ENCODE peak calls at places on chromosomes 16 and 17, in four cellular contexts. One of them, this sample, is unnamed.

GRCh38 chr17:59331929-59332889 is 754 bp downstream of the YPEL2 start:
- DNase-seq in NCI-H146: peak; percentile 27
- DNase-seq in stimulated activated CD8-positive, alpha-beta memory T cell treated with anti-CD3 and anti-CD28 coated beads, Interleukin-12 subunit alpha, Interleukin-12 subunit beta, amount 100 ng/mL, for 1 hour: no peak
- DNase-seq in stomach: peak; percentile 57
- DNase-seq in this sample: no peak

GRCh38 chr16:29909398-29909797 is 9.1 kb downstream of the ASPHD1 start:
- DNase-seq in NCI-H146: no peak
- DNase-seq in stimulated activated CD8-positive, alpha-beta memory T cell treated with anti-CD3 and anti-CD28 coated beads, Interleukin-12 subunit alpha, Interleukin-12 subunit beta, amount 100 ng/mL, for 1 hour: no peak
- DNase-seq in stomach: no peak
- DNase-seq in this sample: no peak

GRCh38 chr17:82231562-82232321 is 2.9 kb downstream of the SLC16A3 start:
- DNase-seq in NCI-H146: no peak
- DNase-seq in stimulated activated CD8-positive, alpha-beta memory T cell treated with anti-CD3 and anti-CD28 coated beads, Interleukin-12 subunit alpha, Interleukin-12 subunit beta, amount 100 ng/mL, for 1 hour: no peak
- DNase-seq in stomach: peak; percentile 75
- DNase-seq in this sample: no peak

GRCh38 chr16:50635505-50636392 is 45.4 kb downstream of the SNX20 start:
- DNase-seq in NCI-H146: no peak
- DNase-seq in stimulated activated CD8-positive, alpha-beta memory T cell treated with anti-CD3 and anti-CD28 coated beads, Interleukin-12 subunit alpha, Interleukin-12 subunit beta, amount 100 ng/mL, for 1 hour: no peak
- DNase-seq in stomach: no peak
- DNase-seq in this sample: no peak

GRCh38 chr16:67278773-67279295 is 498 bp upstream of the PLEKHG4 start:
- DNase-seq in NCI-H146: peak; percentile 47
- DNase-seq in stimulated activated CD8-positive, alpha-beta memory T cell treated with anti-CD3 and anti-CD28 coated beads, Interleukin-12 subunit alpha, Interleukin-12 subunit beta, amount 100 ng/mL, for 1 hour: no peak
- DNase-seq in stomach: no peak
- DNase-seq in this sample: peak; percentile 46

GRCh38 chr16:14564881-14565687 is 65.0 kb downstream of the PARN start:
- DNase-seq in NCI-H146: peak; percentile 98
- DNase-seq in stimulated activated CD8-positive, alpha-beta memory T cell treated with anti-CD3 and anti-CD28 coated beads, Interleukin-12 subunit alpha, Interleukin-12 subunit beta, amount 100 ng/mL, for 1 hour: no peak
- DNase-seq in stomach: no peak
- DNase-seq in this sample: peak; percentile 70

GRCh38 chr16:1614226-1615102 is 2.3 kb downstream of the CRAMP1 start:
- DNase-seq in NCI-H146: peak; percentile 30
- DNase-seq in stimulated activated CD8-positive, alpha-beta memory T cell treated with anti-CD3 and anti-CD28 coated beads, Interleukin-12 subunit alpha, Interleukin-12 subunit beta, amount 100 ng/mL, for 1 hour: no peak
- DNase-seq in stomach: peak; percentile 31
- DNase-seq in this sample: peak; percentile 2

GRCh38 chr17:50356892-50357510 is 11.1 kb downstream of the XYLT2 start:
- DNase-seq in NCI-H146: no peak
- DNase-seq in stimulated activated CD8-positive, alpha-beta memory T cell treated with anti-CD3 and anti-CD28 coated beads, Interleukin-12 subunit alpha, Interleukin-12 subunit beta, amount 100 ng/mL, for 1 hour: no peak
- DNase-seq in stomach: peak; percentile 15
- DNase-seq in this sample: no peak

GRCh38 chr16:8634991-8635736 is 13.7 kb downstream of the METTL22 start:
- DNase-seq in NCI-H146: no peak
- DNase-seq in stimulated activated CD8-positive, alpha-beta memory T cell treated with anti-CD3 and anti-CD28 coated beads, Interleukin-12 subunit alpha, Interleukin-12 subunit beta, amount 100 ng/mL, for 1 hour: no peak
- DNase-seq in stomach: no peak
- DNase-seq in this sample: no peak

GRCh38 chr16:49875812-49876715 is 20.2 kb upstream of the ZNF423 start:
- DNase-seq in NCI-H146: no peak
- DNase-seq in stimulated activated CD8-positive, alpha-beta memory T cell treated with anti-CD3 and anti-CD28 coated beads, Interleukin-12 subunit alpha, Interleukin-12 subunit beta, amount 100 ng/mL, for 1 hour: no peak
- DNase-seq in stomach: no peak
- DNase-seq in this sample: no peak

GRCh38 chr17:8966926-8967325 is 1.4 kb upstream of the PIK3R5 start:
- DNase-seq in NCI-H146: no peak
- DNase-seq in stimulated activated CD8-positive, alpha-beta memory T cell treated with anti-CD3 and anti-CD28 coated beads, Interleukin-12 subunit alpha, Interleukin-12 subunit beta, amount 100 ng/mL, for 1 hour: no peak
- DNase-seq in stomach: no peak
- DNase-seq in this sample: no peak

GRCh38 chr17:78409191-78409621 is 30.8 kb downstream of the PGS1 start:
- DNase-seq in NCI-H146: peak; percentile 91
- DNase-seq in stimulated activated CD8-positive, alpha-beta memory T cell treated with anti-CD3 and anti-CD28 coated beads, Interleukin-12 subunit alpha, Interleukin-12 subunit beta, amount 100 ng/mL, for 1 hour: no peak
- DNase-seq in stomach: peak; percentile 83
- DNase-seq in this sample: peak; percentile 78

GRCh38 chr17:57557793-57558681 is 187.1 kb downstream of the CCDC182 start:
- DNase-seq in NCI-H146: no peak
- DNase-seq in stimulated activated CD8-positive, alpha-beta memory T cell treated with anti-CD3 and anti-CD28 coated beads, Interleukin-12 subunit alpha, Interleukin-12 subunit beta, amount 100 ng/mL, for 1 hour: no peak
- DNase-seq in stomach: no peak
- DNase-seq in this sample: no peak

GRCh38 chr17:76585649-76586593 is at the start of gene ST6GALNAC2:
- DNase-seq in NCI-H146: peak; percentile 83
- DNase-seq in stimulated activated CD8-positive, alpha-beta memory T cell treated with anti-CD3 and anti-CD28 coated beads, Interleukin-12 subunit alpha, Interleukin-12 subunit beta, amount 100 ng/mL, for 1 hour: no peak
- DNase-seq in stomach: peak; percentile 84
- DNase-seq in this sample: peak; percentile 48

GRCh38 chr16:25692734-25693508 is 1.2 kb downstream of the HS3ST4 start:
- DNase-seq in NCI-H146: no peak
- DNase-seq in stimulated activated CD8-positive, alpha-beta memory T cell treated with anti-CD3 and anti-CD28 coated beads, Interleukin-12 subunit alpha, Interleukin-12 subunit beta, amount 100 ng/mL, for 1 hour: no peak
- DNase-seq in stomach: no peak
- DNase-seq in this sample: no peak

GRCh38 chr16:19136549-19137196 is 22.9 kb downstream of the ITPRIPL2 start:
- DNase-seq in NCI-H146: no peak
- DNase-seq in stimulated activated CD8-positive, alpha-beta memory T cell treated with anti-CD3 and anti-CD28 coated beads, Interleukin-12 subunit alpha, Interleukin-12 subunit beta, amount 100 ng/mL, for 1 hour: no peak
- DNase-seq in stomach: no peak
- DNase-seq in this sample: no peak

GRCh38 chr16:86427327-86427935 is 82.9 kb upstream of the FOXF1 start:
- DNase-seq in NCI-H146: no peak
- DNase-seq in stimulated activated CD8-positive, alpha-beta memory T cell treated with anti-CD3 and anti-CD28 coated beads, Interleukin-12 subunit alpha, Interleukin-12 subunit beta, amount 100 ng/mL, for 1 hour: no peak
- DNase-seq in stomach: no peak
- DNase-seq in this sample: no peak

GRCh38 chr17:8223356-8224063 is 13.1 kb upstream of the AURKB start:
- DNase-seq in NCI-H146: peak; percentile 76
- DNase-seq in stimulated activated CD8-positive, alpha-beta memory T cell treated with anti-CD3 and anti-CD28 coated beads, Interleukin-12 subunit alpha, Interleukin-12 subunit beta, amount 100 ng/mL, for 1 hour: no peak
- DNase-seq in stomach: peak; percentile 67
- DNase-seq in this sample: peak; percentile 80

GRCh38 chr16:66856801-66857200 is 12.6 kb downstream of the CA7 start:
- DNase-seq in NCI-H146: no peak
- DNase-seq in stimulated activated CD8-positive, alpha-beta memory T cell treated with anti-CD3 and anti-CD28 coated beads, Interleukin-12 subunit alpha, Interleukin-12 subunit beta, amount 100 ng/mL, for 1 hour: no peak
- DNase-seq in stomach: no peak
- DNase-seq in this sample: no peak

GRCh38 chr17:65799454-65799853 is 238.0 kb upstream of the AXIN2 start:
- DNase-seq in NCI-H146: no peak
- DNase-seq in stimulated activated CD8-positive, alpha-beta memory T cell treated with anti-CD3 and anti-CD28 coated beads, Interleukin-12 subunit alpha, Interleukin-12 subunit beta, amount 100 ng/mL, for 1 hour: no peak
- DNase-seq in stomach: no peak
- DNase-seq in this sample: no peak

GRCh38 chr16:11956558-11956957 is 8.5 kb upstream of the TNFRSF17 start:
- DNase-seq in NCI-H146: no peak
- DNase-seq in stimulated activated CD8-positive, alpha-beta memory T cell treated with anti-CD3 and anti-CD28 coated beads, Interleukin-12 subunit alpha, Interleukin-12 subunit beta, amount 100 ng/mL, for 1 hour: no peak
- DNase-seq in stomach: no peak
- DNase-seq in this sample: no peak

GRCh38 chr16:31705371-31705770 is 168.2 kb upstream of the ZNF267 start:
- DNase-seq in NCI-H146: no peak
- DNase-seq in stimulated activated CD8-positive, alpha-beta memory T cell treated with anti-CD3 and anti-CD28 coated beads, Interleukin-12 subunit alpha, Interleukin-12 subunit beta, amount 100 ng/mL, for 1 hour: no peak
- DNase-seq in stomach: no peak
- DNase-seq in this sample: no peak

GRCh38 chr16:49464877-49465504 is 91.4 kb downstream of the C16orf78 start:
- DNase-seq in NCI-H146: no peak
- DNase-seq in stimulated activated CD8-positive, alpha-beta memory T cell treated with anti-CD3 and anti-CD28 coated beads, Interleukin-12 subunit alpha, Interleukin-12 subunit beta, amount 100 ng/mL, for 1 hour: no peak
- DNase-seq in stomach: peak; percentile 20
- DNase-seq in this sample: no peak

GRCh38 chr16:58732545-58733247 is 1.4 kb downstream of the GOT2 start:
- DNase-seq in NCI-H146: no peak
- DNase-seq in stimulated activated CD8-positive, alpha-beta memory T cell treated with anti-CD3 and anti-CD28 coated beads, Interleukin-12 subunit alpha, Interleukin-12 subunit beta, amount 100 ng/mL, for 1 hour: no peak
- DNase-seq in stomach: no peak
- DNase-seq in this sample: no peak

GRCh38 chr16:89695086-89695874 is 6.2 kb downstream of the SPATA2L start:
- DNase-seq in NCI-H146: no peak
- DNase-seq in stimulated activated CD8-positive, alpha-beta memory T cell treated with anti-CD3 and anti-CD28 coated beads, Interleukin-12 subunit alpha, Interleukin-12 subunit beta, amount 100 ng/mL, for 1 hour: no peak
- DNase-seq in stomach: no peak
- DNase-seq in this sample: no peak

GRCh38 chr17:80811181-80812105 is 180.2 kb upstream of the CHMP6 start:
- DNase-seq in NCI-H146: no peak
- DNase-seq in stimulated activated CD8-positive, alpha-beta memory T cell treated with anti-CD3 and anti-CD28 coated beads, Interleukin-12 subunit alpha, Interleukin-12 subunit beta, amount 100 ng/mL, for 1 hour: no peak
- DNase-seq in stomach: no peak
- DNase-seq in this sample: no peak

GRCh38 chr16:12573300-12573699 is 230.4 kb downstream of the CPPED1 start:
- DNase-seq in NCI-H146: no peak
- DNase-seq in stimulated activated CD8-positive, alpha-beta memory T cell treated with anti-CD3 and anti-CD28 coated beads, Interleukin-12 subunit alpha, Interleukin-12 subunit beta, amount 100 ng/mL, for 1 hour: no peak
- DNase-seq in stomach: no peak
- DNase-seq in this sample: no peak

GRCh38 chr17:74758846-74759163 is 10.4 kb downstream of the NHERF1 start:
- DNase-seq in NCI-H146: no peak
- DNase-seq in stimulated activated CD8-positive, alpha-beta memory T cell treated with anti-CD3 and anti-CD28 coated beads, Interleukin-12 subunit alpha, Interleukin-12 subunit beta, amount 100 ng/mL, for 1 hour: no peak
- DNase-seq in stomach: no peak
- DNase-seq in this sample: peak; percentile 87

GRCh38 chr17:30005709-30006320 is 64.4 kb downstream of the EFCAB5 start:
- DNase-seq in NCI-H146: no peak
- DNase-seq in stimulated activated CD8-positive, alpha-beta memory T cell treated with anti-CD3 and anti-CD28 coated beads, Interleukin-12 subunit alpha, Interleukin-12 subunit beta, amount 100 ng/mL, for 1 hour: no peak
- DNase-seq in stomach: no peak
- DNase-seq in this sample: no peak

GRCh38 chr17:7354262-7354781 is 634 bp upstream of the TMEM95 start:
- DNase-seq in NCI-H146: peak; percentile 28
- DNase-seq in stimulated activated CD8-positive, alpha-beta memory T cell treated with anti-CD3 and anti-CD28 coated beads, Interleukin-12 subunit alpha, Interleukin-12 subunit beta, amount 100 ng/mL, for 1 hour: no peak
- DNase-seq in stomach: no peak
- DNase-seq in this sample: no peak

GRCh38 chr16:81204794-81205680 is 33.5 kb upstream of the BCO1 start:
- DNase-seq in NCI-H146: peak; percentile 18
- DNase-seq in stimulated activated CD8-positive, alpha-beta memory T cell treated with anti-CD3 and anti-CD28 coated beads, Interleukin-12 subunit alpha, Interleukin-12 subunit beta, amount 100 ng/mL, for 1 hour: peak; percentile 23
- DNase-seq in stomach: peak; percentile 48
- DNase-seq in this sample: peak; percentile 59

GRCh38 chr16:75080205-75081029 is 36.2 kb downstream of the LDHD start:
- DNase-seq in NCI-H146: no peak
- DNase-seq in stimulated activated CD8-positive, alpha-beta memory T cell treated with anti-CD3 and anti-CD28 coated beads, Interleukin-12 subunit alpha, Interleukin-12 subunit beta, amount 100 ng/mL, for 1 hour: no peak
- DNase-seq in stomach: no peak
- DNase-seq in this sample: no peak

GRCh38 chr17:80346498-80347275 is 68.3 kb upstream of the ENDOV start:
- DNase-seq in NCI-H146: no peak
- DNase-seq in stimulated activated CD8-positive, alpha-beta memory T cell treated with anti-CD3 and anti-CD28 coated beads, Interleukin-12 subunit alpha, Interleukin-12 subunit beta, amount 100 ng/mL, for 1 hour: no peak
- DNase-seq in stomach: no peak
- DNase-seq in this sample: no peak

GRCh38 chr17:9628509-9628908 is 16.8 kb upstream of the USP43 start:
- DNase-seq in NCI-H146: peak; percentile 26
- DNase-seq in stimulated activated CD8-positive, alpha-beta memory T cell treated with anti-CD3 and anti-CD28 coated beads, Interleukin-12 subunit alpha, Interleukin-12 subunit beta, amount 100 ng/mL, for 1 hour: no peak
- DNase-seq in stomach: no peak
- DNase-seq in this sample: no peak

GRCh38 chr16:54006693-54007092 is 279.9 kb downstream of the IRX3 start:
- DNase-seq in NCI-H146: no peak
- DNase-seq in stimulated activated CD8-positive, alpha-beta memory T cell treated with anti-CD3 and anti-CD28 coated beads, Interleukin-12 subunit alpha, Interleukin-12 subunit beta, amount 100 ng/mL, for 1 hour: no peak
- DNase-seq in stomach: no peak
- DNase-seq in this sample: peak; percentile 3

GRCh38 chr17:82518826-82519810 is at the start of gene FOXK2:
- DNase-seq in NCI-H146: peak; percentile 95
- DNase-seq in stimulated activated CD8-positive, alpha-beta memory T cell treated with anti-CD3 and anti-CD28 coated beads, Interleukin-12 subunit alpha, Interleukin-12 subunit beta, amount 100 ng/mL, for 1 hour: peak; percentile 79
- DNase-seq in stomach: peak; percentile 95
- DNase-seq in this sample: peak; percentile 88

This sample was measured in NCI-H2171 treated with DMSO at 0.1 percent for 48 hours.